ENCODE peak calls at places on chromosome 16, in nine cellular contexts. P is left ventricle myocardium inferior; O is neural crest cell; Z is MCF 10A; Q is stimulated activated CD8-positive, alpha-beta memory T cell treated with anti-CD3 and anti-CD28 coated beads, Interleukin-15, amount 100 ng/mL, for 1 hour; N is Peyer's patch; W is K562; X is PC-3; T is posterior cingulate gyrus. R is an unnamed sample.

GRCh38 chr16:88739975-88740726 is 33.8 kb downstream of the CTU2 start:
- DNase-seq in P (no peak), O (no peak), Z (no peak), Q (no peak), N (no peak), W (no peak), X (no peak), T (no peak), R (no peak)

GRCh38 chr16:2966803-2967184 is 2.4 kb upstream of the PAQR4 start:
- DNase-seq in P (no peak), O (no peak), Z (no peak), Q (no peak), N (no peak), W (no peak), X (no peak), T (no peak), R (no peak)

GRCh38 chr16:73028263-73028662 is 19.7 kb downstream of the ZFHX3 start:
- DNase-seq in P (no peak), O (no peak), Z (no peak), Q (no peak), N (no peak), W (no peak), X (no peak), T (no peak), R (no peak)

GRCh38 chr16:2979669-2980226 is 498 bp downstream of the PKMYT1 start:
- DNase-seq in P (no peak), O (no peak), Z (no peak), Q (no peak), N (no peak), W (peak), X (no peak), T (no peak), R (no peak)

GRCh38 chr16:2190659-2191445 is 5.6 kb downstream of the CASKIN1 start:
- DNase-seq in P (no peak), O (no peak), Z (no peak), Q (no peak), N (no peak), W (no peak), X (no peak), T (no peak), R (no peak)

GRCh38 chr16:67089101-67089500 is 20.6 kb upstream of the PHAF1 start:
- DNase-seq in P (no peak), O (no peak), Z (no peak), Q (no peak), N (no peak), W (no peak), X (no peak), T (no peak), R (no peak)

GRCh38 chr16:52383640-52384292 is 163.2 kb downstream of the TOX3 start:
- DNase-seq in P (no peak), O (no peak), Z (peak), Q (no peak), N (no peak), W (no peak), X (no peak), T (no peak), R (no peak)

GRCh38 chr16:66290431-66290830 is 76.1 kb upstream of the CDH5 start:
- DNase-seq in P (no peak), O (no peak), Z (no peak), Q (no peak), N (no peak), W (no peak), X (no peak), T (no peak), R (no peak)

GRCh38 chr16:69106491-69107291 is 1.2 kb downstream of the HAS3 start:
- DNase-seq in P (no peak), O (peak), Z (peak), Q (no peak), N (no peak), W (no peak), X (no peak), T (no peak), R (no peak)

GRCh38 chr16:68749424-68749823 is 12.3 kb downstream of the CDH1 start:
- DNase-seq in P (no peak), O (no peak), Z (no peak), Q (no peak), N (no peak), W (no peak), X (no peak), T (no peak), R (no peak)

GRCh38 chr16:3791701-3792100 is 74.4 kb upstream of the TRAP1 start:
- DNase-seq in P (no peak), O (no peak), Z (no peak), Q (no peak), N (no peak), W (no peak), X (no peak), T (no peak), R (no peak)

GRCh38 chr16:86935323-86935669 is 356.9 kb downstream of the FOXL1 start:
- DNase-seq in P (no peak), O (no peak), Z (no peak), Q (no peak), N (peak), W (no peak), X (no peak), T (no peak), R (no peak)

GRCh38 chr16:18945233-18945632 is 19.0 kb upstream of the SMG1 start:
- DNase-seq in P (no peak), O (no peak), Z (no peak), Q (no peak), N (no peak), W (no peak), X (no peak), T (no peak), R (no peak)

GRCh38 chr16:12902511-12903324 is 1.3 kb downstream of the SHISA9 start:
- DNase-seq in P (no peak), O (peak), Z (no peak), Q (no peak), N (no peak), W (no peak), X (no peak), T (no peak), R (no peak)

GRCh38 chr16:28218109-28218508 is 6.3 kb upstream of the XPO6 start:
- DNase-seq in P (no peak), O (no peak), Z (peak), Q (peak), N (no peak), W (no peak), X (peak), T (no peak), R (no peak)

GRCh38 chr16:68360971-68361370 is 50.2 kb downstream of the PRMT7 start:
- DNase-seq in P (no peak), O (no peak), Z (no peak), Q (no peak), N (no peak), W (no peak), X (no peak), T (peak), R (no peak)

GRCh38 chr16:89727406-89728120 is 6.2 kb downstream of the ZNF276 start:
- DNase-seq in P (no peak), O (peak), Z (no peak), Q (no peak), N (no peak), W (no peak), X (no peak), T (no peak), R (no peak)

GRCh38 chr16:84504420-84505248 is at the start of gene MEAK7:
- DNase-seq in P (peak), O (peak), Z (peak), Q (peak), N (peak), W (peak), X (peak), T (peak), R (peak)

GRCh38 chr16:57893559-57894389 is 77.2 kb downstream of the CNGB1 start:
- DNase-seq in P (no peak), O (no peak), Z (peak), Q (no peak), N (no peak), W (no peak), X (peak), T (no peak), R (no peak)

GRCh38 chr16:7051586-7052349 is 280.9 kb upstream of the RBFOX1 start:
- DNase-seq in P (no peak), O (no peak), Z (no peak), Q (no peak), N (no peak), W (no peak), X (no peak), T (no peak), R (no peak)

GRCh38 chr16:86479419-86479818 is 30.9 kb upstream of the FOXF1 start:
- DNase-seq in P (no peak), O (no peak), Z (peak), Q (no peak), N (no peak), W (no peak), X (no peak), T (no peak), R (no peak)

GRCh38 chr16:50603206-50604064 is 55.2 kb downstream of the NKD1 start:
- DNase-seq in P (no peak), O (no peak), Z (no peak), Q (no peak), N (no peak), W (no peak), X (no peak), T (peak), R (no peak)

GRCh38 chr16:61366006-61366405 is 670.2 kb downstream of the CDH8 start:
- DNase-seq in P (no peak), O (no peak), Z (peak), Q (no peak), N (no peak), W (no peak), X (no peak), T (no peak), R (no peak)

GRCh38 chr16:1794221-1794871 is 841 bp upstream of the IGFALS start:
- DNase-seq in P (no peak), O (no peak), Z (no peak), Q (no peak), N (peak), W (no peak), X (no peak), T (no peak), R (no peak)

GRCh38 chr16:85661131-85662035 is 27.4 kb downstream of the GINS2 start:
- DNase-seq in P (no peak), O (no peak), Z (no peak), Q (no peak), N (peak), W (no peak), X (no peak), T (no peak), R (no peak)

GRCh38 chr16:83100679-83101078 is 473.9 kb downstream of the CDH13 start:
- DNase-seq in P (no peak), O (no peak), Z (peak), Q (no peak), N (no peak), W (no peak), X (peak), T (no peak), R (no peak)

GRCh38 chr16:86865866-86866675 is 287.7 kb downstream of the FOXL1 start:
- DNase-seq in P (peak), O (no peak), Z (peak), Q (no peak), N (peak), W (no peak), X (peak), T (no peak), R (peak)

GRCh38 chr16:86483-86952 is 8.5 kb downstream of the MPG start:
- DNase-seq in P (no peak), O (no peak), Z (no peak), Q (no peak), N (no peak), W (no peak), X (no peak), T (no peak), R (no peak)

GRCh38 chr16:22625948-22626347 is 115.3 kb downstream of the NPIPB5 start:
- DNase-seq in P (no peak), O (no peak), Z (no peak), Q (no peak), N (no peak), W (no peak), X (peak), T (no peak), R (no peak)

GRCh38 chr16:73605309-73605708 is 557.4 kb upstream of the ZFHX3 start:
- DNase-seq in P (no peak), O (no peak), Z (no peak), Q (no peak), N (no peak), W (no peak), X (no peak), T (no peak), R (no peak)

GRCh38 chr16:29664133-29664912 is 1.3 kb downstream of the SPN start:
- DNase-seq in P (no peak), O (peak), Z (no peak), Q (no peak), N (no peak), W (peak), X (no peak), T (no peak), R (no peak)

GRCh38 chr16:54694651-54695050 is 236.0 kb upstream of the IRX5 start:
- DNase-seq in P (no peak), O (no peak), Z (peak), Q (no peak), N (no peak), W (no peak), X (no peak), T (no peak), R (no peak)

GRCh38 chr16:23380501-23380951 is 72.5 kb downstream of the COG7 start:
- DNase-seq in P (no peak), O (no peak), Z (no peak), Q (no peak), N (no peak), W (no peak), X (no peak), T (no peak), R (no peak)

GRCh38 chr16:3836641-3837040 is 43.9 kb downstream of the CREBBP start:
- DNase-seq in P (no peak), O (no peak), Z (no peak), Q (no peak), N (no peak), W (no peak), X (no peak), T (no peak), R (no peak)

GRCh38 chr16:85350973-85351372 is 238.7 kb upstream of the CIBAR2 start:
- DNase-seq in P (peak), O (no peak), Z (peak), Q (no peak), N (peak), W (no peak), X (peak), T (peak), R (peak)

GRCh38 chr16:89369266-89369895 is 121.0 kb downstream of the ANKRD11 start:
- DNase-seq in P (no peak), O (no peak), Z (no peak), Q (no peak), N (no peak), W (no peak), X (no peak), T (peak), R (no peak)

GRCh38 chr16:85613609-85614337 is 651 bp downstream of the GSE1 start:
- DNase-seq in P (peak), O (no peak), Z (peak), Q (no peak), N (peak), W (peak), X (peak), T (no peak), R (peak)

GRCh38 chr16:17817943-17818342 is 347.2 kb upstream of the XYLT1 start:
- DNase-seq in P (no peak), O (no peak), Z (no peak), Q (no peak), N (no peak), W (no peak), X (no peak), T (no peak), R (no peak)